ENCODE peak calls at places on chromosomes 11 and 22, in five cellular contexts. V is transverse colon, C is cardiac muscle cell, W is ascending aorta, S is heart right ventricle. G is an unnamed sample. For H3K9me3, the result is how much of the 10 kb centered on the place peaks cover.

GRCh38 chr11:4167758-4168157 is 73.2 kb downstream of the RRM1 start:
- DNase-seq in S (no peak), C (no peak), W (no peak), V (no peak), G (no peak)

GRCh38 chr22:46738642-46738960 is 549 bp upstream of the CERK start:
- DNase-seq in C (no peak), W (no peak), S (no peak), V (no peak), G (no peak)

GRCh38 chr11:22976146-22976545 is 115.9 kb upstream of the CCDC179 start:
- DNase-seq in V (no peak), W (no peak), C (peak), S (no peak), G (no peak)

GRCh38 chr22:24502540-24502939 is 7.4 kb downstream of the UPB1 start:
- DNase-seq in C (no peak), S (no peak), W (no peak), V (no peak), G (no peak)

GRCh38 chr11:35040221-35040942 is 98.6 kb upstream of the CD44 start:
- DNase-seq in S (no peak), C (peak), W (no peak), V (no peak), G (no peak)

GRCh38 chr11:74347381-74347780 is 35.9 kb upstream of the P4HA3 start:
- DNase-seq in S (no peak), W (no peak), V (no peak), C (peak), G (no peak)

GRCh38 chr11:64298966-64299846 is 952 bp upstream of the CATSPERZ start:
- DNase-seq in V (peak), S (peak), C (peak), W (no peak), G (no peak)

GRCh38 chr11:35893796-35894475 is 49.9 kb upstream of the LDLRAD3 start:
- DNase-seq in W (no peak), C (peak), V (peak), S (no peak), G (peak)

GRCh38 chr11:78742430-78742829 is 167.8 kb upstream of the NARS2 start:
- DNase-seq in C (no peak), V (peak), S (peak), W (no peak), G (peak)

GRCh38 chr11:9941991-9942390 is 278.1 kb downstream of the SWAP70 start:
- DNase-seq in S (no peak), V (no peak), C (no peak), W (no peak), G (no peak)

GRCh38 chr11:134647066-134647746 is 235.2 kb upstream of the B3GAT1 start:
- DNase-seq in C (no peak), V (no peak), W (no peak), S (no peak), G (no peak)

GRCh38 chr11:114251797-114252327 is 44.3 kb upstream of the NNMT start:
- DNase-seq in S (no peak), C (no peak), V (no peak), W (no peak), G (no peak)
- TF ChIP-seq CTCF in S (no peak), C (no peak), V (no peak), W (no peak), G (no peak)

GRCh38 chr22:22982616-22983015 is 87.7 kb upstream of the GNAZ start:
- DNase-seq in V (no peak), W (no peak), C (no peak), S (no peak), G (no peak)
- H3K9me3 ChIP-seq in V (under half), W (under half), C (under half), S (under half), G (under half)

DNA sequence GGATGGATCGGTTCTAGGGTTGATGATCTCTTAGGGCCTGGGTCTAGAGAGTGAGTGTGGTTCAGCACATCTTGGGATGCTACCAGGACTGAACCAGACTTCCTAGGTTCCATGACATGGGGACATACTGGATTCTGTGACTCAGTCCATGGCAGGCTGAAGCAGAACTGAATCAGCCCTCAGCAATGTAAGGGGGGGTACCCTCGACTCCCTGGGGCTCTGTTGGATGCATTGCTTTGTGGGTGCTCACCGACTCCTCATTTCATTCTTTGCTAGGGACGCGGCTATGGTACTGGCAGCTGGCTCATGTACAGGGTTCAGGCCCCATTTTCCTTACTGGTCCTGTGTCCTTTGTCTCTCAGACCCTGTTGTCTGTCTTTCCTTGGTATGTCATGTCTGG is 733 bp upstream of the GRAMD1B start:
- DNase-seq in V (no peak), C (no peak), W (no peak), S (no peak), G (no peak)
- H3K4me3 ChIP-seq in V (no peak), C (peak), W (no peak), S (no peak), G (no peak)

DNA sequence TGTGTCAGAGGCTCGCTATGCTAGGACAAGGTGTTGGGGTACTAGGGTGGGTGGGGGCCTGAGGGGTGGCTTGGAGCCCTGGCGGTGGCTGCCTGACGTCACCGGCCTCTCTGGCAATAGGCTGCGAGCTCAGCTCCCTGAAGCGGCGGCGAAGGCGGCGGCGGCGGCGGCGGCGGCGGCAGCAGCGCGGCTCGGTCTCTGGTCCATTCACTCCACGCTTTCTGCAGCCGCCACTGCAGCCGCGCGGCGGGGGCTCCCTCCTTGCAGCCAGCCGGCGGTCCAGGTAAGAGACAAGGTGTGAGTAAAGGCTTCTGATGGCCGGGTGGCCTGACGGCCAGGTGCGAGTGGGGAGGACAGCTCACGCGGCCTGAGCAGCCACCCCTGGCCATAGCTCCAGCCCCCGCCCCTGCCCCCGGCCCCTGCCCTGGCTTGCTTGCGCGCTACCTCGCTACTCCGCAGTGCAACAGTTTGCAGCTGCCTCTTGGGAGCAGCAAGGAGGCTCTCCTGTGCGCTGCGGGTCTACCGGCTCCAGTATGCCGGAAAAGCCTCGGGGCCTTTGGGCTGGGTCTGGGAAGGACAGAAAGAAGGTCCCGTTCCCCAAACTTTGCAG is at the start of gene C11orf87:
- DNase-seq in W (no peak), C (peak), V (no peak), S (no peak), G (no peak)
- TF ChIP-seq CTCF in W (no peak), C (no peak), V (no peak), S (no peak), G (no peak)

GRCh38 chr11:11672101-11672500 is 50.3 kb upstream of the GALNT18 start:
- DNase-seq in C (no peak), S (no peak), W (no peak), V (no peak), G (no peak)

GRCh38 chr11:11669447-11669846 is 47.6 kb upstream of the GALNT18 start:
- DNase-seq in V (no peak), W (no peak), C (no peak), S (no peak), G (no peak)

GRCh38 chr11:11668781-11669180 is 47.0 kb upstream of the GALNT18 start:
- DNase-seq in V (no peak), S (no peak), W (no peak), C (no peak), G (no peak)

GRCh38 chr11:11670582-11670981 is 48.8 kb upstream of the GALNT18 start:
- DNase-seq in W (no peak), V (no peak), C (no peak), S (no peak), G (no peak)

DNA sequence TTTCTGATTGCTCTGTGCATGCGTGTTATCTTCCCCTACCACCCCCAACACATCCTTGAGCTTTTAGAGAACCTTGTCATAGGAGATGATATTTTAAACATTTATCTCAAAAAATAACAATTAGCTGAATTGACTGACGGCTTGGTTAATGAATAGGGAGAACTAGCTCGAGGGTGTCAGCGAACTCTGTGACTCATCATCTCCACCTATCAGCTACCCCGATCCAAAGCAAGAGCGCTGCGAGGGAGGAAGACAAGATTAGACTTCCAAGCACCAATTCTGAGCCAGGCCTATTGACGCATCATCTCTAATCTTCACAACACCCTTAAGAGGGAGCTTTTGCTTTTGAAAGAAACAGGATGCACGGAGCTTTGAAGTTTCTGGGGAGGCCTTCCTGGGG is 51.0 kb upstream of the GALNT18 start:
- DNase-seq in C (peak), V (no peak), W (no peak), S (no peak), G (no peak)
- H3K9me3 ChIP-seq in C (under half), V (under half), W (under half), S (under half), G (under half)

DNA sequence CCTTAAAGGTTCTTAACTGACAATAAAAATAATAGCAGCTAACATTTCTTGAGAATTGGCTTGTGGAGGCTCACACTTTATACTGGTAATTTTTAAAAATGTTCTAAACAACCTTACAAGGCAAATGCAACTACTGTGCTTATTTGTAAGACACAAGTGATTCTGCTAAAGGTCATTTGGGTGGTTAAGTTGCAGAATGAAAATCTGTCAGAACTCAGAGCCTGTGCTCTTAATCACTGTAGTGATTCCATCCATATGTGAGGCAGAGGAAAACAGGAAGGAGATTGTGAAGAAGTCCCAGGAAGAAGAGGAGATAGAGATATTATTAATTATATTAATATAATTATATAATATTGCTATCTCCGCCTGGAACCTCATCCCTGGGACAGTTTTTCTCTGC is 59.0 kb upstream of the RRAS2 start:
- DNase-seq in V (no peak), C (peak), S (no peak), W (no peak), G (no peak)
- H3K4me3 ChIP-seq in V (no peak), C (no peak), S (no peak), W (no peak), G (no peak)

GRCh38 chr11:93648168-93648567 is 13.3 kb upstream of the CEP295 start:
- DNase-seq in W (no peak), S (no peak), C (peak), V (no peak), G (no peak)
- TF ChIP-seq CTCF in W (no peak), S (no peak), C (peak), V (no peak), G (no peak)

GRCh38 chr22:48753752-48754517 is 1073.7 kb downstream of the BRD1 start:
- DNase-seq in C (no peak), S (no peak), W (no peak), V (no peak), G (peak)

GRCh38 chr22:48754611-48755331 is 1072.9 kb downstream of the BRD1 start:
- DNase-seq in V (no peak), S (no peak), C (no peak), W (no peak), G (peak)

GRCh38 chr22:48751539-48752437 is 1075.9 kb downstream of the BRD1 start:
- DNase-seq in C (no peak), V (no peak), S (no peak), W (no peak), G (no peak)

GRCh38 chr22:48752451-48753380 is 1075.0 kb downstream of the BRD1 start:
- DNase-seq in C (no peak), W (peak), V (no peak), S (no peak), G (no peak)

GRCh38 chr22:48753381-48753730 is 1074.3 kb downstream of the BRD1 start:
- DNase-seq in V (no peak), C (no peak), W (peak), S (no peak), G (peak)
- H3K9me3 ChIP-seq in V (under half), C (under half), W (under half), S (under half), G (under half)

DNA sequence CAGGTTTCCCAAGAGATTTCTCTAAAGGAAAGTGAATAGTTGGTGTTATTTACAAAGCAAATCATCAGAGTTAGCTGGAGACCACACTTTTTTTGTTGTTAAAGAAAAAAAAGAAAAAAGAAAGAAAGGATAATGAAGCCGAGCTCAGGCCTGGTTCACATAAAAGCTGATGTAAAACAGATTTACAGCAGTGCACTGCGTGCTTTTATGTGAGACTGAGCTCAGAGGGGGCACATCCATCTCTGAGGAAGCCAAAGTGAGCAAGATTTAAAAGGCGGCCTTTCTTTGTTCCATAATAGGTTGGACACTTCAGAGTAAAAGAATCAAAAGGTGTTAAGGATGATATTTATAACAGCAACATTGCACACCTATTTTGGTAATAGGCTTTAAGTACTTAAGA is 201.4 kb upstream of the NTM start:
- DNase-seq in W (no peak), S (no peak), C (no peak), V (no peak), G (no peak)
- H3K4me3 ChIP-seq in W (no peak), S (no peak), C (no peak), V (no peak), G (no peak)

GRCh38 chr11:2580444-2581050 is 119.2 kb downstream of the KCNQ1OT1 start:
- DNase-seq in C (no peak), S (no peak), W (peak), V (peak), G (no peak)
- TF ChIP-seq CTCF in C (no peak), S (no peak), W (no peak), V (no peak), G (no peak)

G was measured in prostate gland.